ENCODE peak calls at places on chromosomes 6 and 20, in eight cellular contexts. One of them, this sample, is unnamed.

GRCh38 chr6:165663736-165664552 is 903 bp upstream of the PDE10A start:
- DNase-seq in T-cell: no peak
- DNase-seq in AG04450: no peak
- DNase-seq in GM03348: peak
- DNase-seq in EL: no peak
- DNase-seq in small intestine: no peak
- DNase-seq in NT2/D1: no peak
- DNase-seq in body of pancreas: no peak
- DNase-seq in this sample: no peak

GRCh38 chr6:19918436-19918835 is 81.3 kb downstream of the ID4 start:
- DNase-seq in NT2/D1: no peak
- DNase-seq in body of pancreas: no peak
- DNase-seq in GM03348: no peak
- DNase-seq in small intestine: no peak
- DNase-seq in EL: no peak
- DNase-seq in AG04450: no peak
- DNase-seq in T-cell: no peak
- DNase-seq in this sample: no peak

GRCh38 chr20:31713312-31714049 is 9.2 kb downstream of the BCL2L1 start:
- DNase-seq in NT2/D1: no peak
- DNase-seq in AG04450: peak
- DNase-seq in GM03348: peak
- DNase-seq in small intestine: no peak
- DNase-seq in EL: peak
- DNase-seq in body of pancreas: peak
- DNase-seq in T-cell: no peak
- DNase-seq in this sample: peak

GRCh38 chr20:1087311-1087710 is 31.1 kb upstream of the PSMF1 start:
- DNase-seq in GM03348: no peak
- DNase-seq in body of pancreas: no peak
- DNase-seq in AG04450: no peak
- DNase-seq in small intestine: no peak
- DNase-seq in NT2/D1: no peak
- DNase-seq in EL: no peak
- DNase-seq in T-cell: no peak
- DNase-seq in this sample: no peak

GRCh38 chr6:134956032-134956431 is 6.1 kb upstream of the ALDH8A1 start:
- DNase-seq in AG04450: no peak
- DNase-seq in NT2/D1: no peak
- DNase-seq in T-cell: no peak
- DNase-seq in body of pancreas: no peak
- DNase-seq in EL: peak
- DNase-seq in small intestine: no peak
- DNase-seq in GM03348: no peak
- DNase-seq in this sample: no peak

GRCh38 chr6:73234732-73235131 is 9.4 kb upstream of the KHDC1L start:
- DNase-seq in small intestine: no peak
- DNase-seq in NT2/D1: no peak
- DNase-seq in T-cell: no peak
- DNase-seq in AG04450: peak
- DNase-seq in EL: peak
- DNase-seq in body of pancreas: no peak
- DNase-seq in GM03348: peak
- DNase-seq in this sample: peak

GRCh38 chr6:23003671-23004598 is 434.6 kb downstream of the HDGFL1 start:
- DNase-seq in AG04450: peak
- DNase-seq in GM03348: peak
- DNase-seq in body of pancreas: no peak
- DNase-seq in EL: peak
- DNase-seq in T-cell: no peak
- DNase-seq in NT2/D1: no peak
- DNase-seq in small intestine: no peak
- DNase-seq in this sample: peak

GRCh38 chr6:118372413-118372812 is 175.7 kb upstream of the PLN start:
- DNase-seq in AG04450: no peak
- DNase-seq in small intestine: no peak
- DNase-seq in T-cell: no peak
- DNase-seq in EL: peak
- DNase-seq in NT2/D1: no peak
- DNase-seq in body of pancreas: no peak
- DNase-seq in GM03348: no peak
- DNase-seq in this sample: no peak

GRCh38 chr20:35283441-35284266 is 918 bp downstream of the EIF6 start:
- DNase-seq in body of pancreas: no peak
- DNase-seq in T-cell: no peak
- DNase-seq in NT2/D1: no peak
- DNase-seq in GM03348: peak
- DNase-seq in small intestine: peak
- DNase-seq in EL: no peak
- DNase-seq in AG04450: no peak
- DNase-seq in this sample: no peak

GRCh38 chr20:25197173-25197869 is 1.8 kb downstream of the ENTPD6 start:
- DNase-seq in body of pancreas: no peak
- DNase-seq in GM03348: no peak
- DNase-seq in EL: no peak
- DNase-seq in T-cell: peak
- DNase-seq in AG04450: no peak
- DNase-seq in small intestine: peak
- DNase-seq in NT2/D1: no peak
- DNase-seq in this sample: no peak

GRCh38 chr20:42996141-42996540 is 193.6 kb downstream of the PTPRT start:
- DNase-seq in body of pancreas: no peak
- DNase-seq in GM03348: no peak
- DNase-seq in T-cell: no peak
- DNase-seq in NT2/D1: no peak
- DNase-seq in small intestine: no peak
- DNase-seq in EL: no peak
- DNase-seq in AG04450: no peak
- DNase-seq in this sample: no peak

GRCh38 chr20:6504826-6505225 is 262.7 kb upstream of the BMP2 start:
- DNase-seq in GM03348: no peak
- DNase-seq in small intestine: no peak
- DNase-seq in body of pancreas: no peak
- DNase-seq in EL: no peak
- DNase-seq in AG04450: no peak
- DNase-seq in T-cell: no peak
- DNase-seq in NT2/D1: no peak
- DNase-seq in this sample: no peak

GRCh38 chr6:25103603-25104002 is 167.8 kb upstream of the RIPOR2 start:
- DNase-seq in AG04450: no peak
- DNase-seq in T-cell: no peak
- DNase-seq in NT2/D1: no peak
- DNase-seq in body of pancreas: no peak
- DNase-seq in small intestine: no peak
- DNase-seq in EL: peak
- DNase-seq in GM03348: no peak
- DNase-seq in this sample: no peak

GRCh38 chr6:5590187-5590586 is 328.9 kb downstream of the FARS2 start:
- DNase-seq in body of pancreas: no peak
- DNase-seq in NT2/D1: no peak
- DNase-seq in AG04450: no peak
- DNase-seq in T-cell: no peak
- DNase-seq in small intestine: no peak
- DNase-seq in EL: no peak
- DNase-seq in GM03348: no peak
- DNase-seq in this sample: no peak

GRCh38 chr6:119313937-119314893 is 35.3 kb downstream of the MAN1A1 start:
- DNase-seq in NT2/D1: no peak
- DNase-seq in T-cell: peak
- DNase-seq in body of pancreas: no peak
- DNase-seq in small intestine: peak
- DNase-seq in GM03348: no peak
- DNase-seq in EL: no peak
- DNase-seq in AG04450: no peak
- DNase-seq in this sample: no peak

GRCh38 chr6:142489722-142490610 is 188.2 kb downstream of the ADGRG6 start:
- DNase-seq in NT2/D1: no peak
- DNase-seq in small intestine: no peak
- DNase-seq in AG04450: no peak
- DNase-seq in GM03348: no peak
- DNase-seq in EL: peak
- DNase-seq in body of pancreas: no peak
- DNase-seq in T-cell: no peak
- DNase-seq in this sample: no peak

GRCh38 chr6:118932421-118932820 is 2.5 kb downstream of the MCM9 start:
- DNase-seq in small intestine: peak
- DNase-seq in body of pancreas: no peak
- DNase-seq in EL: no peak
- DNase-seq in T-cell: no peak
- DNase-seq in AG04450: no peak
- DNase-seq in NT2/D1: no peak
- DNase-seq in GM03348: no peak
- DNase-seq in this sample: no peak

GRCh38 chr6:148547110-148547509 is 199.7 kb upstream of the UST start:
- DNase-seq in AG04450: no peak
- DNase-seq in small intestine: no peak
- DNase-seq in EL: no peak
- DNase-seq in body of pancreas: no peak
- DNase-seq in GM03348: no peak
- DNase-seq in T-cell: no peak
- DNase-seq in NT2/D1: no peak
- DNase-seq in this sample: no peak

GRCh38 chr20:21102252-21102609 is 3.9 kb downstream of the LINC00237 start:
- DNase-seq in NT2/D1: no peak
- DNase-seq in T-cell: peak
- DNase-seq in AG04450: no peak
- DNase-seq in body of pancreas: peak
- DNase-seq in GM03348: no peak
- DNase-seq in EL: no peak
- DNase-seq in small intestine: peak
- DNase-seq in this sample: no peak

GRCh38 chr6:90107721-90108364 is 188.8 kb downstream of the BACH2 start:
- DNase-seq in body of pancreas: no peak
- DNase-seq in EL: no peak
- DNase-seq in small intestine: no peak
- DNase-seq in AG04450: no peak
- DNase-seq in NT2/D1: no peak
- DNase-seq in T-cell: no peak
- DNase-seq in GM03348: no peak
- DNase-seq in this sample: no peak

GRCh38 chr20:17227199-17227535 is 327 bp downstream of the PCSK2 start:
- DNase-seq in body of pancreas: peak
- DNase-seq in small intestine: no peak
- DNase-seq in GM03348: no peak
- DNase-seq in EL: no peak
- DNase-seq in T-cell: no peak
- DNase-seq in NT2/D1: no peak
- DNase-seq in AG04450: no peak
- DNase-seq in this sample: no peak

GRCh38 chr6:43923376-43924221 is 153.6 kb downstream of the VEGFA start:
- DNase-seq in GM03348: peak
- DNase-seq in body of pancreas: no peak
- DNase-seq in NT2/D1: no peak
- DNase-seq in T-cell: no peak
- DNase-seq in EL: peak
- DNase-seq in AG04450: no peak
- DNase-seq in small intestine: no peak
- DNase-seq in this sample: no peak

GRCh38 chr6:79868098-79868722 is 79.1 kb downstream of the ELOVL4 start:
- DNase-seq in small intestine: peak
- DNase-seq in GM03348: peak
- DNase-seq in AG04450: peak
- DNase-seq in T-cell: peak
- DNase-seq in NT2/D1: peak
- DNase-seq in body of pancreas: peak
- DNase-seq in EL: peak
- DNase-seq in this sample: peak

GRCh38 chr6:30322527-30323501 is 3.9 kb upstream of the TRIM39 start:
- DNase-seq in small intestine: no peak
- DNase-seq in EL: peak
- DNase-seq in NT2/D1: no peak
- DNase-seq in AG04450: no peak
- DNase-seq in body of pancreas: no peak
- DNase-seq in T-cell: no peak
- DNase-seq in GM03348: no peak
- DNase-seq in this sample: no peak

GRCh38 chr6:170266061-170266825 is 24.6 kb downstream of the DLL1 start:
- DNase-seq in NT2/D1: no peak
- DNase-seq in EL: no peak
- DNase-seq in small intestine: peak
- DNase-seq in AG04450: no peak
- DNase-seq in body of pancreas: peak
- DNase-seq in T-cell: no peak
- DNase-seq in GM03348: no peak
- DNase-seq in this sample: no peak

GRCh38 chr20:44460795-44461141 is 14.9 kb upstream of the TTPAL start:
- DNase-seq in small intestine: peak
- DNase-seq in GM03348: peak
- DNase-seq in AG04450: no peak
- DNase-seq in NT2/D1: no peak
- DNase-seq in EL: peak
- DNase-seq in T-cell: no peak
- DNase-seq in body of pancreas: no peak
- DNase-seq in this sample: no peak

GRCh38 chr20:10731190-10731955 is 57.6 kb upstream of the JAG1 start:
- DNase-seq in small intestine: no peak
- DNase-seq in T-cell: no peak
- DNase-seq in AG04450: no peak
- DNase-seq in NT2/D1: no peak
- DNase-seq in EL: peak
- DNase-seq in GM03348: peak
- DNase-seq in body of pancreas: no peak
- DNase-seq in this sample: no peak

GRCh38 chr6:16511048-16511660 is 250.1 kb downstream of the ATXN1 start:
- DNase-seq in NT2/D1: no peak
- DNase-seq in T-cell: no peak
- DNase-seq in GM03348: peak
- DNase-seq in AG04450: no peak
- DNase-seq in body of pancreas: peak
- DNase-seq in small intestine: peak
- DNase-seq in EL: peak
- DNase-seq in this sample: no peak

GRCh38 chr6:33776764-33777163 is 12.2 kb downstream of the LEMD2 start:
- DNase-seq in NT2/D1: no peak
- DNase-seq in T-cell: no peak
- DNase-seq in GM03348: no peak
- DNase-seq in body of pancreas: no peak
- DNase-seq in EL: no peak
- DNase-seq in small intestine: no peak
- DNase-seq in AG04450: no peak
- DNase-seq in this sample: no peak

GRCh38 chr6:146361367-146361924 is 182.2 kb upstream of the RAB32 start:
- DNase-seq in AG04450: no peak
- DNase-seq in EL: peak
- DNase-seq in small intestine: no peak
- DNase-seq in GM03348: peak
- DNase-seq in T-cell: no peak
- DNase-seq in body of pancreas: peak
- DNase-seq in NT2/D1: no peak
- DNase-seq in this sample: peak

GRCh38 chr20:41064377-41064776 is 35.8 kb downstream of the TOP1 start:
- DNase-seq in AG04450: no peak
- DNase-seq in small intestine: no peak
- DNase-seq in NT2/D1: no peak
- DNase-seq in T-cell: no peak
- DNase-seq in GM03348: no peak
- DNase-seq in EL: no peak
- DNase-seq in body of pancreas: no peak
- DNase-seq in this sample: no peak

GRCh38 chr6:87237804-87238203 is 82.4 kb downstream of the ZNF292 start:
- DNase-seq in body of pancreas: no peak
- DNase-seq in T-cell: no peak
- DNase-seq in small intestine: peak
- DNase-seq in EL: peak
- DNase-seq in NT2/D1: no peak
- DNase-seq in GM03348: peak
- DNase-seq in AG04450: no peak
- DNase-seq in this sample: peak

GRCh38 chr20:9093203-9093962 is 24.5 kb downstream of the PLCB4 start:
- DNase-seq in EL: peak
- DNase-seq in T-cell: no peak
- DNase-seq in body of pancreas: no peak
- DNase-seq in NT2/D1: no peak
- DNase-seq in GM03348: no peak
- DNase-seq in small intestine: no peak
- DNase-seq in AG04450: no peak
- DNase-seq in this sample: no peak

This sample was measured in AG09309.